ENCODE peak calls at places on chromosomes 4 and X, in seven cellular contexts. Q, U, J, R, C, I and E are unnamed samples.

GRCh38 chrX:155068165-155068564 is 2.8 kb downstream of the CMC4 start:
- DNase-seq in C (no peak), Q (no peak), I (no peak), R (no peak), U (no peak), J (peak), E (peak)

GRCh38 chr4:153205028-153205648 is 895 bp downstream of the TRIM2 start:
- DNase-seq in U (no peak), J (no peak), C (no peak), I (no peak), Q (no peak), R (peak), E (no peak)

GRCh38 chr4:34280131-34280530 is 1964.2 kb downstream of the ARAP2 start:
- DNase-seq in I (no peak), R (no peak), U (no peak), C (no peak), J (no peak), Q (no peak), E (no peak)

GRCh38 chr4:158786155-158786581 is 17.3 kb downstream of the FNIP2 start:
- DNase-seq in U (no peak), R (no peak), I (no peak), J (no peak), C (no peak), Q (no peak), E (peak)

GRCh38 chr4:3688018-3688998 is 77.9 kb upstream of the ADRA2C start:
- DNase-seq in R (no peak), Q (no peak), J (no peak), I (no peak), U (no peak), C (peak), E (no peak)

GRCh38 chrX:100829730-100830129 is 9.5 kb downstream of the CSTF2 start:
- DNase-seq in U (no peak), I (no peak), C (no peak), R (no peak), J (peak), Q (no peak), E (peak)

GRCh38 chr4:165502919-165503907 is 124.4 kb downstream of the CPE start:
- DNase-seq in I (no peak), R (no peak), C (no peak), Q (no peak), J (peak), U (no peak), E (peak)

GRCh38 chr4:184792950-184793555 is 32.7 kb downstream of the ACSL1 start:
- DNase-seq in U (peak), Q (no peak), R (peak), I (no peak), C (no peak), J (peak), E (peak)

GRCh38 chr4:54099959-54100606 is at the start of gene GSX2:
- DNase-seq in R (no peak), Q (no peak), J (peak), C (no peak), I (no peak), U (no peak), E (no peak)

GRCh38 chr4:56049428-56050212 is 100.9 kb downstream of the CEP135 start:
- DNase-seq in I (peak), J (peak), R (no peak), Q (peak), U (no peak), C (peak), E (peak)

GRCh38 chrX:141278306-141278705 is 36.0 kb upstream of the SPANXC start:
- DNase-seq in U (no peak), Q (no peak), C (no peak), I (no peak), R (no peak), J (peak), E (peak)

GRCh38 chrX:69503835-69504625 is at the start of gene NALF2:
- DNase-seq in Q (peak), R (no peak), I (no peak), C (peak), J (peak), U (no peak), E (peak)

GRCh38 chr4:55742655-55743191 is 76.9 kb upstream of the EXOC1L start:
- DNase-seq in R (no peak), C (no peak), Q (no peak), J (peak), U (peak), I (no peak), E (peak)

GRCh38 chrX:54237014-54237413 is 54.0 kb upstream of the FAM120C start:
- DNase-seq in J (no peak), R (no peak), Q (no peak), U (no peak), C (no peak), I (no peak), E (no peak)

GRCh38 chr4:34974313-34974680 is 1270.0 kb downstream of the ARAP2 start:
- DNase-seq in C (no peak), Q (no peak), U (no peak), I (no peak), R (no peak), J (no peak), E (no peak)

GRCh38 chr4:14908635-14909034 is 93.6 kb upstream of the CPEB2 start:
- DNase-seq in U (no peak), I (no peak), C (no peak), J (no peak), Q (no peak), R (no peak), E (no peak)

GRCh38 chrX:107699611-107700010 is 71.3 kb downstream of the PRPS1 start:
- DNase-seq in C (no peak), U (no peak), J (no peak), Q (no peak), R (no peak), I (no peak), E (no peak)

GRCh38 chr4:86291180-86291579 is 68.7 kb downstream of the MAPK10 start:
- DNase-seq in Q (no peak), U (no peak), I (no peak), C (no peak), R (no peak), J (no peak), E (no peak)

GRCh38 chr4:35934370-35934981 is 309.8 kb downstream of the ARAP2 start:
- DNase-seq in C (no peak), Q (no peak), I (peak), U (no peak), R (no peak), J (peak), E (peak)

GRCh38 chr4:7044415-7044930 is 1.3 kb downstream of the TADA2B start:
- DNase-seq in U (no peak), R (no peak), C (no peak), I (no peak), Q (no peak), J (no peak), E (no peak)

GRCh38 chrX:133880032-133880443 is 105.4 kb downstream of the GPC3 start:
- DNase-seq in C (no peak), R (no peak), U (no peak), Q (no peak), I (no peak), J (no peak), E (no peak)

GRCh38 chr4:55395218-55395528 is 584 bp upstream of the TMEM165 start:
- DNase-seq in J (no peak), R (no peak), I (no peak), C (no peak), U (no peak), Q (no peak), E (no peak)

GRCh38 chr4:33369366-33369899 is 2649.3 kb downstream of the PCDH7 start:
- DNase-seq in Q (no peak), R (no peak), C (no peak), J (peak), U (no peak), I (no peak), E (no peak)

GRCh38 chr4:154120277-154120676 is 331.4 kb upstream of the SFRP2 start:
- DNase-seq in U (no peak), I (no peak), Q (no peak), R (no peak), C (no peak), J (no peak), E (no peak)